ENCODE peak calls at places on chromosomes 3 and 15, in four cellular contexts. R, C, U and A are unnamed samples.

GRCh38 chr3:197007953-197008352 is 21.7 kb downstream of the MELTF start:
- DNase-seq in R (no peak), C (no peak), U (no peak), A (no peak)

GRCh38 chr15:57534279-57534678 is 57.4 kb upstream of the MYZAP start:
- DNase-seq in R (no peak), C (no peak), U (no peak), A (no peak)

GRCh38 chr15:44286814-44287555 is 1.5 kb upstream of the GOLM2 start:
- DNase-seq in R (no peak), C (peak; percentile 31), U (no peak), A (no peak)

GRCh38 chr3:15269091-15269989 is 63.0 kb downstream of the SH3BP5 start:
- DNase-seq in R (peak; percentile 87), C (peak; percentile 98), U (peak; percentile 36), A (peak; percentile 97)

GRCh38 chr15:100114526-100114925 is 227.2 kb downstream of the ADAMTS17 start:
- DNase-seq in R (peak; percentile 36), C (no peak), U (no peak), A (no peak)

GRCh38 chr3:48273594-48274211 is 32.8 kb downstream of the ZNF589 start:
- DNase-seq in R (peak; percentile 68), C (peak; percentile 54), U (peak; percentile 85), A (peak; percentile 66)

GRCh38 chr15:29130461-29130860 is 139.2 kb downstream of the NSMCE3 start:
- DNase-seq in R (no peak), C (no peak), U (no peak), A (no peak)

GRCh38 chr3:59759298-59760169 is 709.7 kb upstream of the CFAP20DC start:
- DNase-seq in R (no peak), C (no peak), U (no peak), A (no peak)

GRCh38 chr3:42827023-42827422 is 17.8 kb downstream of the ACKR2 start:
- DNase-seq in R (no peak), C (no peak), U (no peak), A (no peak)

GRCh38 chr3:63746211-63746610 is 72.9 kb upstream of the C3orf49 start:
- DNase-seq in R (no peak), C (no peak), U (no peak), A (no peak)

GRCh38 chr3:170751894-170752283 is 118.1 kb downstream of the RPL22L1 start:
- DNase-seq in R (no peak), C (no peak), U (no peak), A (no peak)

GRCh38 chr15:55276324-55276723 is 13.3 kb downstream of the RAB27A start:
- DNase-seq in R (no peak), C (no peak), U (no peak), A (no peak)

GRCh38 chr3:23809840-23810341 is 4.1 kb downstream of the UBE2E1 start:
- DNase-seq in R (no peak), C (no peak), U (peak; percentile 49), A (no peak)

GRCh38 chr15:58405865-58406264 is 25.9 kb upstream of the LIPC start:
- DNase-seq in R (no peak), C (no peak), U (no peak), A (no peak)

GRCh38 chr3:58564456-58565160 is 12.6 kb downstream of the FAM107A start:
- DNase-seq in R (no peak), C (no peak), U (no peak), A (no peak)

GRCh38 chr3:134311265-134311664 is 60.6 kb upstream of the RYK start:
- DNase-seq in R (no peak), C (no peak), U (no peak), A (no peak)

GRCh38 chr3:130508970-130509369 is 8.0 kb upstream of the COL6A6 start:
- DNase-seq in R (peak; percentile 11), C (no peak), U (no peak), A (no peak)

GRCh38 chr15:85742186-85742751 is 52.5 kb downstream of the KLHL25 start:
- DNase-seq in R (no peak), C (no peak), U (peak; percentile 32), A (no peak)

GRCh38 chr3:114879059-114880031 is 267.7 kb downstream of the ZBTB20 start:
- DNase-seq in R (no peak), C (no peak), U (no peak), A (no peak)

GRCh38 chr3:55538158-55538557 is 51.1 kb upstream of the WNT5A start:
- DNase-seq in R (no peak), C (no peak), U (no peak), A (no peak)

GRCh38 chr15:57158589-57158988 is 217.7 kb upstream of the CGNL1 start:
- DNase-seq in R (no peak), C (no peak), U (peak; percentile 9), A (no peak)

GRCh38 chr15:90291679-90292356 is 26.3 kb downstream of the NGRN start:
- DNase-seq in R (no peak), C (peak; percentile 62), U (peak; percentile 57), A (no peak)

GRCh38 chr15:32646304-32646703 is 4.8 kb downstream of the SCG5 start:
- DNase-seq in R (no peak), C (no peak), U (no peak), A (no peak)

GRCh38 chr15:71485094-71485693 is 325.2 kb upstream of the NR2E3 start:
- DNase-seq in R (no peak), C (peak; percentile 31), U (peak; percentile 27), A (no peak)

GRCh38 chr3:72322264-72322976 is 525.8 kb downstream of the SHQ1 start:
- DNase-seq in R (no peak), C (no peak), U (no peak), A (no peak)

GRCh38 chr15:77032052-77032646 is 37.2 kb downstream of the PSTPIP1 start:
- DNase-seq in R (no peak), C (no peak), U (peak; percentile 23), A (peak; percentile 58)

GRCh38 chr3:134348524-134348923 is 25.7 kb downstream of the AMOTL2 start:
- DNase-seq in R (no peak), C (no peak), U (no peak), A (peak; percentile 54)

GRCh38 chr3:194067949-194068362 is 68.0 kb upstream of the HES1 start:
- DNase-seq in R (no peak), C (no peak), U (no peak), A (no peak)

GRCh38 chr3:2468816-2469215 is 370.1 kb downstream of the CNTN4 start:
- DNase-seq in R (no peak), C (no peak), U (no peak), A (no peak)

GRCh38 chr3:49924683-49925082 is 4.9 kb downstream of the MON1A start:
- DNase-seq in R (no peak), C (no peak), U (no peak), A (no peak)

GRCh38 chr3:35417080-35417479 is 222.2 kb upstream of the ARPP21 start:
- DNase-seq in R (no peak), C (no peak), U (no peak), A (no peak)

GRCh38 chr15:52912172-52912571 is 122.0 kb upstream of the ONECUT1 start:
- DNase-seq in R (no peak), C (no peak), U (no peak), A (no peak)

GRCh38 chr3:53230789-53231188 is 25.0 kb downstream of the TKT start:
- DNase-seq in R (no peak), C (no peak), U (peak; percentile 8), A (no peak)

GRCh38 chr15:57146394-57147140 is 228.1 kb downstream of the TCF12 start:
- DNase-seq in R (peak; percentile 68), C (peak; percentile 14), U (peak; percentile 21), A (no peak)

GRCh38 chr3:98110191-98110908 is 20.2 kb upstream of the OR5H1 start:
- DNase-seq in R (no peak), C (no peak), U (no peak), A (no peak)

GRCh38 chr3:104909188-104909587 is 457.5 kb upstream of the ALCAM start:
- DNase-seq in R (no peak), C (no peak), U (peak; percentile 20), A (no peak)

GRCh38 chr3:14634763-14635400 is 16.7 kb upstream of the CCDC174 start:
- DNase-seq in R (no peak), C (no peak), U (no peak), A (no peak)

GRCh38 chr3:154113609-154114008 is 7.6 kb upstream of the ARHGEF26 start:
- DNase-seq in R (no peak), C (no peak), U (no peak), A (no peak)

GRCh38 chr3:36993326-36994283 is at the start of gene MLH1:
- DNase-seq in R (peak; percentile 100), C (peak; percentile 91), U (peak; percentile 84), A (peak; percentile 97)

GRCh38 chr3:52159503-52159902 is 5.3 kb upstream of the POC1A start:
- DNase-seq in R (no peak), C (no peak), U (no peak), A (no peak)

GRCh38 chr3:8875831-8876230 is 87.4 kb downstream of the RAD18 start:
- DNase-seq in R (no peak), C (no peak), U (no peak), A (no peak)

GRCh38 chr3:8884630-8885290 is 78.5 kb downstream of the RAD18 start:
- DNase-seq in R (no peak), C (no peak), U (no peak), A (no peak)

GRCh38 chr3:8882171-8882593 is 81.1 kb downstream of the RAD18 start:
- DNase-seq in R (no peak), C (no peak), U (no peak), A (no peak)

GRCh38 chr3:8882617-8883016 is 80.7 kb downstream of the RAD18 start:
- DNase-seq in R (no peak), C (no peak), U (no peak), A (no peak)

GRCh38 chr3:8879347-8879944 is 83.8 kb downstream of the RAD18 start:
- DNase-seq in R (no peak), C (no peak), U (no peak), A (no peak)
- TF ChIP-seq EP300 in R (no peak), C (no peak), U (no peak), A (no peak)

GRCh38 chr3:88150771-88151170 is 1.0 kb downstream of the C3orf38 start:
- DNase-seq in R (no peak), C (no peak), U (no peak), A (no peak)
- H3K27ac ChIP-seq in R (peak overlapping the region; percentile 92), C (peak overlapping the region; percentile 96), U (peak overlapping the region; percentile 88), A (peak overlapping the region; percentile 93)

DNA sequence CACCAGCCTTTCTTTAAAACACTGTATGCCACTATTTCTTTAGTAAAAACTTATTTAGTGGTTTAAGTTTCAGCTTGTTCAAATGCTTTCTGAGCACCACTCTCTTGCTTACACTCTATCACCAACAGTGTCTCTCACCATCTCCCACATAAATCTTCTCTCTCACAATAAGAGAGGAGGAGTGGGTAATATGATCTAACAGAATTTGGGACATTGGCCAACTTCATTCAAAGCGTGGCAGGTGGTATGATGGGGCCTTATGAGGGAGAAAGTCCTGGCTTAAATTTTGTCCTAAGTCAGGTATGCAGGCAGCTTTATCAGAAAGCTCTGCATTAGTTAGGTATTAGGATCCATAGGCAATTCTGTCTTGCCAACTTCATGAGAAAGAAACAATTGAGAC is 1132.5 kb downstream of the TUSC7 start:
- DNase-seq in R (no peak), C (no peak), U (no peak), A (no peak)
- TF ChIP-seq EP300 in R (no peak), C (no peak), U (no peak), A (no peak)

DNA sequence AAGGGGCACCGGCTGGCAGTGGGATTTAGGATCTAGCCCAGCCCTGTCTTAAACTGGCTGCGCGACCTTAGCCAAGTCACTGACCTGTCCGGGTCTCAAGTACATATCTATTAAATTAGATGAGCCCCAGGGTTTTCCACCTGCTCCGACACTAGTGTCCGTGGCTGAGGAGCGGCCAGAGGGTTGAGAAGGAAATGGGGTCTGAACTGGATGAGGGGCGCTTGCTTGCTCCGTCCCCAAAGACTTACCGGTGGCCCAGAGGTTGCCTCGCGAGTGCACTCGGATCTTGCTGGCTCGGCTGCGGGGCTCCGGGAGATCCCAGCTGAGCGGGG is 285 bp downstream of the NMB start:
- DNase-seq in R (no peak), C (no peak), U (no peak), A (peak; percentile 75)
- H3K27ac ChIP-seq in R (peak overlapping the region; percentile 77), C (peak overlapping the region; percentile 83), U (peak overlapping the region; percentile 53), A (peak overlapping the region; percentile 92)

GRCh38 chr15:65286704-65287514 is at the start of gene PARP16:
- DNase-seq in R (peak; percentile 75), C (peak; percentile 83), U (peak; percentile 95), A (peak; percentile 96)
- TF ChIP-seq EP300 in R (peak; percentile 79), C (no peak), U (no peak), A (no peak)